ENCODE peak calls at places on chromosomes 7 and 10, in ten cellular contexts. O is pancreas, X is body of pancreas, J is heart left ventricle, S is IMR-90, H is suprapubic skin, I is tibial artery, F is stomach, A is transverse colon, L is HCT116. K is an unnamed sample.

GRCh38 chr10:12194752-12195271 is 879 bp downstream of the NUDT5 start:
- DNase-seq in O (peak; percentile 19), X (peak; percentile 49), J (peak; percentile 55), S (peak; percentile 31), H (no peak), I (peak; percentile 81), F (peak; percentile 35), A (peak; percentile 49), L (no peak), K (peak; percentile 59)

GRCh38 chr10:63058236-63058635 is 74.9 kb upstream of the NRBF2 start:
- DNase-seq in O (no peak), X (no peak), J (no peak), S (no peak), H (no peak), I (no peak), F (no peak), A (no peak), L (no peak), K (no peak)

GRCh38 chr7:131733604-131734003 is 177.2 kb upstream of the PODXL start:
- DNase-seq in O (no peak), X (no peak), J (no peak), S (no peak), H (no peak), I (no peak), F (no peak), A (no peak), L (no peak), K (no peak)

GRCh38 chr10:78991187-78991586 is 77.6 kb upstream of the ZMIZ1 start:
- DNase-seq in O (no peak), X (no peak), J (no peak), S (peak; percentile 46), H (no peak), I (no peak), F (no peak), A (no peak), L (no peak), K (no peak)

GRCh38 chr7:155896531-155897263 is 84.4 kb upstream of the SHH start:
- DNase-seq in O (no peak), X (no peak), J (no peak), S (no peak), H (peak; percentile 24), I (peak; percentile 6), F (no peak), A (no peak), L (no peak), K (no peak)

GRCh38 chr10:100340948-100341847 is 5.8 kb upstream of the SCD start:
- DNase-seq in O (no peak), X (no peak), J (no peak), S (no peak), H (no peak), I (peak; percentile 81), F (no peak), A (no peak), L (no peak), K (peak; percentile 96)

GRCh38 chr10:64529003-64529350 is 1007.8 kb downstream of the REEP3 start:
- DNase-seq in O (no peak), X (no peak), J (no peak), S (no peak), H (no peak), I (no peak), F (no peak), A (no peak), L (no peak), K (no peak)

GRCh38 chr7:126286317-126286716 is 966.4 kb downstream of the GRM8 start:
- DNase-seq in O (no peak), X (no peak), J (no peak), S (no peak), H (no peak), I (no peak), F (no peak), A (no peak), L (no peak), K (no peak)

GRCh38 chr7:153432056-153432455 is 620.1 kb upstream of the DPP6 start:
- DNase-seq in O (no peak), X (no peak), J (no peak), S (no peak), H (no peak), I (no peak), F (no peak), A (no peak), L (no peak), K (no peak)

GRCh38 chr10:88979153-88979562 is 11.4 kb upstream of the FAS start:
- DNase-seq in O (no peak), X (no peak), J (peak; percentile 44), S (peak; percentile 76), H (no peak), I (peak; percentile 80), F (no peak), A (no peak), L (no peak), K (no peak)

GRCh38 chr10:127534074-127534473 is 15.0 kb upstream of the NPS start:
- DNase-seq in O (no peak), X (no peak), J (no peak), S (no peak), H (no peak), I (no peak), F (no peak), A (no peak), L (no peak), K (no peak)

GRCh38 chr7:130288829-130289228 is 4.1 kb upstream of the CPA4 start:
- DNase-seq in O (peak; percentile 53), X (peak; percentile 44), J (no peak), S (no peak), H (no peak), I (no peak), F (no peak), A (no peak), L (peak; percentile 79), K (no peak)

GRCh38 chr7:128004623-128005022 is 26.6 kb downstream of the LRRC4 start:
- DNase-seq in O (no peak), X (no peak), J (no peak), S (no peak), H (no peak), I (no peak), F (no peak), A (no peak), L (no peak), K (peak; percentile 68)

GRCh38 chr7:128003179-128003578 is 28.1 kb downstream of the LRRC4 start:
- DNase-seq in O (no peak), X (no peak), J (no peak), S (no peak), H (no peak), I (no peak), F (no peak), A (no peak), L (no peak), K (no peak)

GRCh38 chr7:128005117-128005516 is 26.1 kb downstream of the LRRC4 start:
- DNase-seq in O (no peak), X (no peak), J (no peak), S (no peak), H (no peak), I (no peak), F (no peak), A (no peak), L (no peak), K (no peak)

GRCh38 chr7:128005759-128006159 is 25.5 kb downstream of the LRRC4 start:
- DNase-seq in O (no peak), X (no peak), J (no peak), S (no peak), H (no peak), I (no peak), F (no peak), A (no peak), L (no peak), K (peak; percentile 71)

DNA sequence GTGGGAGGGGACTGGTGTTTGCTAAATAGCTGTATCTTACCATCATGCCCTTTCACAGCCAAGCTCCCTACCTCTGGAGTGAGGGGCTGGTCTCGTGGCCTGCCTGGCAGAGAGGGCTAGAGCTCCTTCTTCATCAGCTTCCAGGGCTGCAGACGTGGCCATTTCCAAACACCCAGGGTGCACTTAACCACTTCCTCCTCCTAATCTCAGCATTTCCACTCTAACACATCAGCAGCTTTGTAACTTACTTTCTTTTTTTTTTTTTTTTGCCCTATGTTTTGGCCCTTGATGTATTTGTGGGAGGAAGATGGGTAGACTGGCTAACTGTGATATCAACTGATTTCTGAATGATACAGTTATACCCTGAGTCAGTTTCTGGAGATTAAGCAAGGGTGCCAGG is 27.4 kb downstream of the LRRC4 start:
- DNase-seq in O (no peak), X (no peak), J (no peak), S (no peak), H (no peak), I (no peak), F (no peak), A (no peak), L (no peak), K (no peak)
- TF ChIP-seq CTCF in O (no peak), X (no peak), J (no peak), S (no peak), H (no peak), I (no peak), F (no peak), A (no peak), L (no peak), K (no peak)

DNA sequence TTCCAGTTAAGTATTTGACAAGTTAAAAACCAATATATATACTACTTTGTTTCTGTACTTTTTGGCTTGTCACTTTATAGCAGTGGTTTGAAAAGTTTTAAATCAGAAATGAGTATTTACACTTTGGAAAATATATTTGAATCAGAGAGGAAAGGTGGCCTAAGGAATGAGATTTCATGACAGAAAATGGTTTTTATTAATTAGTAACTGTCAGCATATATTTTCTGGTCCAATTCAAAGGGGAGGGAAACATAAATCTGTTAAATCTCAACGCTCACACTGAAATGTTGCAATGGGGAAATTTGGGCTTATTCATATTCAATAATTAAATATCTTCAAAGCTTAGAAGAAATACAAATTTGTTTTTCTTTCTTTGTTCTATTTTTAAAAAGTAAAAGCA is 100.1 kb downstream of the GRB10 start:
- DNase-seq in O (no peak), X (no peak), J (no peak), S (no peak), H (no peak), I (no peak), F (no peak), A (no peak), L (no peak), K (no peak)
- H3K4me1 ChIP-seq in O (peaks cover 68% of the 10 kb centered on the region), X (peaks cover 82% of the 10 kb centered on the region), J (peaks cover 7% of the 10 kb centered on the region), S (peaks cover 3% of the 10 kb centered on the region), H (peaks cover 17% of the 10 kb centered on the region), I (peaks cover 46% of the 10 kb centered on the region), F (peaks cover 66% of the 10 kb centered on the region), A (peaks cover 5% of the 10 kb centered on the region), L (no peaks in the 10 kb centered on the region), K (peaks cover 88% of the 10 kb centered on the region)

GRCh38 chr7:51352174-51353145 is 35.9 kb upstream of the COBL start:
- DNase-seq in O (no peak), X (no peak), J (no peak), S (no peak), H (no peak), I (no peak), F (no peak), A (no peak), L (no peak), K (no peak)
- TF ChIP-seq CTCF in O (no peak), X (peak; percentile 11), J (no peak), S (no peak), H (no peak), I (no peak), F (no peak), A (no peak), L (peak; percentile 14), K (no peak)

DNA sequence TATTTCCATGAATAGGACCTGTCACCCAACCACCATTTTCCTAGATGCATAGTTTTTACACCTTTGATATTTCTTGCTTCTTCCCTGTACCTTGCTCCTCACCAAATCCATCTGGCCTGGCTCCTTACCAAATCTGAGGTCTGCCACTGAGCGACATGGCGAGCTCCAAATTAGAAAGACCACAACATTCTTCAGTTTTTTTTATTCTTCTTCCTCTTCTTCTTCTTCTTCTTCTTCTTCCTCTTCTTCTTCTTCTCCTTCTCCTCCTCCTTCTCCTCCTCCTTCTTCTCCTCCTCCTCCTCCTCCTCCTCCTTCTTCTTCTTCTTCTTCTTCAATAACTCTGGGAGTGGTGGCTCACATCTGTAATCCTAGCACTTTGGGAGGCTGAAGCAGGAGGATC is 7.1 kb downstream of the CPED1 start:
- DNase-seq in O (no peak), X (no peak), J (no peak), S (no peak), H (no peak), I (no peak), F (no peak), A (no peak), L (no peak), K (no peak)
- H3K4me1 ChIP-seq in O (no peaks in the 10 kb centered on the region), X (no peaks in the 10 kb centered on the region), J (peaks cover 12% of the 10 kb centered on the region), S (peaks cover 10% of the 10 kb centered on the region), H (peaks cover 14% of the 10 kb centered on the region), I (peaks cover 88% of the 10 kb centered on the region), F (peaks cover 56% of the 10 kb centered on the region), A (no peaks in the 10 kb centered on the region), L (no peaks in the 10 kb centered on the region), K (peaks cover 27% of the 10 kb centered on the region)

K was measured in right lobe of liver.